ENCODE peak calls at places on chromosome 16, in seven cellular contexts. One of them, this sample, is unnamed.

GRCh38 chr16:85444879-85445778 is 168.0 kb upstream of the GSE1 start:
- DNase-seq in posterior vena cava: no peak
- DNase-seq in cardiac fibroblast: no peak
- DNase-seq in C1 segment of cervical spinal cord: no peak
- DNase-seq in NCI-H1105: peak; percentile 87
- DNase-seq in ascending aorta: no peak
- DNase-seq in stimulated activated CD4-positive, alpha-beta T cell treated with anti-CD3 and anti-CD28 coated beads, TNF-alpha, amount 100 ng/mL, for 48 hours: no peak
- DNase-seq in this sample: peak; percentile 92

GRCh38 chr16:66924527-66925321 is 611 bp downstream of the RRAD start:
- DNase-seq in NCI-H1105: no peak
- DNase-seq in posterior vena cava: no peak
- DNase-seq in stimulated activated CD4-positive, alpha-beta T cell treated with anti-CD3 and anti-CD28 coated beads, TNF-alpha, amount 100 ng/mL, for 48 hours: peak; percentile 36
- DNase-seq in ascending aorta: no peak
- DNase-seq in C1 segment of cervical spinal cord: no peak
- DNase-seq in cardiac fibroblast: no peak
- DNase-seq in this sample: no peak

GRCh38 chr16:82156761-82157654 is 13.0 kb downstream of the MPHOSPH6 start:
- DNase-seq in C1 segment of cervical spinal cord: no peak
- DNase-seq in ascending aorta: no peak
- DNase-seq in posterior vena cava: no peak
- DNase-seq in cardiac fibroblast: peak; percentile 33
- DNase-seq in NCI-H1105: no peak
- DNase-seq in stimulated activated CD4-positive, alpha-beta T cell treated with anti-CD3 and anti-CD28 coated beads, TNF-alpha, amount 100 ng/mL, for 48 hours: no peak
- DNase-seq in this sample: no peak

GRCh38 chr16:85152414-85153030 is 40.2 kb upstream of the CIBAR2 start:
- DNase-seq in cardiac fibroblast: no peak
- DNase-seq in ascending aorta: no peak
- DNase-seq in stimulated activated CD4-positive, alpha-beta T cell treated with anti-CD3 and anti-CD28 coated beads, TNF-alpha, amount 100 ng/mL, for 48 hours: no peak
- DNase-seq in NCI-H1105: no peak
- DNase-seq in C1 segment of cervical spinal cord: no peak
- DNase-seq in posterior vena cava: no peak
- DNase-seq in this sample: peak; percentile 20

GRCh38 chr16:54334208-54334607 is 47.6 kb upstream of the IRX3 start:
- DNase-seq in posterior vena cava: no peak
- DNase-seq in C1 segment of cervical spinal cord: no peak
- DNase-seq in stimulated activated CD4-positive, alpha-beta T cell treated with anti-CD3 and anti-CD28 coated beads, TNF-alpha, amount 100 ng/mL, for 48 hours: no peak
- DNase-seq in ascending aorta: no peak
- DNase-seq in NCI-H1105: no peak
- DNase-seq in cardiac fibroblast: peak; percentile 5
- DNase-seq in this sample: no peak

GRCh38 chr16:67399749-67400704 is 6.7 kb upstream of the TPPP3 start:
- DNase-seq in cardiac fibroblast: no peak
- DNase-seq in stimulated activated CD4-positive, alpha-beta T cell treated with anti-CD3 and anti-CD28 coated beads, TNF-alpha, amount 100 ng/mL, for 48 hours: no peak
- DNase-seq in NCI-H1105: no peak
- DNase-seq in posterior vena cava: peak; percentile 53
- DNase-seq in ascending aorta: no peak
- DNase-seq in C1 segment of cervical spinal cord: no peak
- DNase-seq in this sample: no peak

GRCh38 chr16:2365895-2366294 is 25.4 kb upstream of the ABCA3 start:
- DNase-seq in NCI-H1105: no peak
- DNase-seq in posterior vena cava: no peak
- DNase-seq in C1 segment of cervical spinal cord: no peak
- DNase-seq in ascending aorta: no peak
- DNase-seq in cardiac fibroblast: peak; percentile 83
- DNase-seq in stimulated activated CD4-positive, alpha-beta T cell treated with anti-CD3 and anti-CD28 coated beads, TNF-alpha, amount 100 ng/mL, for 48 hours: no peak
- DNase-seq in this sample: no peak

GRCh38 chr16:69820926-69821541 is 58.9 kb downstream of the WWP2 start:
- DNase-seq in C1 segment of cervical spinal cord: no peak
- DNase-seq in posterior vena cava: no peak
- DNase-seq in ascending aorta: peak; percentile 74
- DNase-seq in cardiac fibroblast: no peak
- DNase-seq in NCI-H1105: no peak
- DNase-seq in stimulated activated CD4-positive, alpha-beta T cell treated with anti-CD3 and anti-CD28 coated beads, TNF-alpha, amount 100 ng/mL, for 48 hours: no peak
- DNase-seq in this sample: no peak

GRCh38 chr16:65519402-65519801 is 397.5 kb upstream of the CDH11 start:
- DNase-seq in cardiac fibroblast: no peak
- DNase-seq in ascending aorta: no peak
- DNase-seq in C1 segment of cervical spinal cord: no peak
- DNase-seq in posterior vena cava: no peak
- DNase-seq in stimulated activated CD4-positive, alpha-beta T cell treated with anti-CD3 and anti-CD28 coated beads, TNF-alpha, amount 100 ng/mL, for 48 hours: no peak
- DNase-seq in NCI-H1105: no peak
- DNase-seq in this sample: no peak

GRCh38 chr16:74029122-74029805 is 267.4 kb upstream of the PSMD7 start:
- DNase-seq in NCI-H1105: no peak
- DNase-seq in posterior vena cava: no peak
- DNase-seq in cardiac fibroblast: no peak
- DNase-seq in ascending aorta: no peak
- DNase-seq in stimulated activated CD4-positive, alpha-beta T cell treated with anti-CD3 and anti-CD28 coated beads, TNF-alpha, amount 100 ng/mL, for 48 hours: no peak
- DNase-seq in C1 segment of cervical spinal cord: no peak
- DNase-seq in this sample: no peak

GRCh38 chr16:86396918-86397317 is 113.4 kb upstream of the FOXF1 start:
- DNase-seq in stimulated activated CD4-positive, alpha-beta T cell treated with anti-CD3 and anti-CD28 coated beads, TNF-alpha, amount 100 ng/mL, for 48 hours: no peak
- DNase-seq in posterior vena cava: no peak
- DNase-seq in cardiac fibroblast: peak; percentile 69
- DNase-seq in C1 segment of cervical spinal cord: no peak
- DNase-seq in ascending aorta: no peak
- DNase-seq in NCI-H1105: no peak
- DNase-seq in this sample: no peak

GRCh38 chr16:66728117-66728787 is 23.2 kb downstream of the DYNC1LI2 start:
- DNase-seq in ascending aorta: no peak
- DNase-seq in cardiac fibroblast: peak; percentile 77
- DNase-seq in NCI-H1105: peak; percentile 56
- DNase-seq in C1 segment of cervical spinal cord: no peak
- DNase-seq in stimulated activated CD4-positive, alpha-beta T cell treated with anti-CD3 and anti-CD28 coated beads, TNF-alpha, amount 100 ng/mL, for 48 hours: no peak
- DNase-seq in posterior vena cava: no peak
- DNase-seq in this sample: peak; percentile 43

GRCh38 chr16:54446639-54447038 is 160.1 kb upstream of the IRX3 start:
- DNase-seq in NCI-H1105: no peak
- DNase-seq in C1 segment of cervical spinal cord: no peak
- DNase-seq in ascending aorta: peak; percentile 71
- DNase-seq in cardiac fibroblast: peak; percentile 94
- DNase-seq in stimulated activated CD4-positive, alpha-beta T cell treated with anti-CD3 and anti-CD28 coated beads, TNF-alpha, amount 100 ng/mL, for 48 hours: no peak
- DNase-seq in posterior vena cava: peak; percentile 91
- DNase-seq in this sample: no peak

GRCh38 chr16:82660966-82661365 is 34.2 kb downstream of the CDH13 start:
- DNase-seq in stimulated activated CD4-positive, alpha-beta T cell treated with anti-CD3 and anti-CD28 coated beads, TNF-alpha, amount 100 ng/mL, for 48 hours: no peak
- DNase-seq in NCI-H1105: no peak
- DNase-seq in C1 segment of cervical spinal cord: no peak
- DNase-seq in posterior vena cava: no peak
- DNase-seq in cardiac fibroblast: no peak
- DNase-seq in ascending aorta: no peak
- DNase-seq in this sample: no peak

GRCh38 chr16:50302472-50303005 is 36.2 kb downstream of the ADCY7 start:
- DNase-seq in stimulated activated CD4-positive, alpha-beta T cell treated with anti-CD3 and anti-CD28 coated beads, TNF-alpha, amount 100 ng/mL, for 48 hours: no peak
- DNase-seq in cardiac fibroblast: no peak
- DNase-seq in posterior vena cava: peak; percentile 75
- DNase-seq in C1 segment of cervical spinal cord: no peak
- DNase-seq in NCI-H1105: no peak
- DNase-seq in ascending aorta: peak; percentile 52
- DNase-seq in this sample: no peak

GRCh38 chr16:6016530-6017184 is 919.1 kb upstream of the EEF2KMT start:
- DNase-seq in stimulated activated CD4-positive, alpha-beta T cell treated with anti-CD3 and anti-CD28 coated beads, TNF-alpha, amount 100 ng/mL, for 48 hours: no peak
- DNase-seq in cardiac fibroblast: peak; percentile 20
- DNase-seq in NCI-H1105: no peak
- DNase-seq in posterior vena cava: no peak
- DNase-seq in C1 segment of cervical spinal cord: no peak
- DNase-seq in ascending aorta: no peak
- DNase-seq in this sample: no peak

GRCh38 chr16:660459-661183 is 7.3 kb upstream of the RHOT2 start:
- DNase-seq in stimulated activated CD4-positive, alpha-beta T cell treated with anti-CD3 and anti-CD28 coated beads, TNF-alpha, amount 100 ng/mL, for 48 hours: no peak
- DNase-seq in cardiac fibroblast: peak; percentile 76
- DNase-seq in ascending aorta: peak; percentile 91
- DNase-seq in posterior vena cava: peak; percentile 97
- DNase-seq in NCI-H1105: no peak
- DNase-seq in C1 segment of cervical spinal cord: no peak
- DNase-seq in this sample: no peak

GRCh38 chr16:19137201-19137601 is 23.4 kb downstream of the ITPRIPL2 start:
- DNase-seq in stimulated activated CD4-positive, alpha-beta T cell treated with anti-CD3 and anti-CD28 coated beads, TNF-alpha, amount 100 ng/mL, for 48 hours: no peak
- DNase-seq in ascending aorta: no peak
- DNase-seq in NCI-H1105: no peak
- DNase-seq in posterior vena cava: no peak
- DNase-seq in C1 segment of cervical spinal cord: no peak
- DNase-seq in cardiac fibroblast: no peak
- DNase-seq in this sample: no peak

GRCh38 chr16:88760424-88761142 is 24.4 kb downstream of the PIEZO1 start:
- DNase-seq in NCI-H1105: no peak
- DNase-seq in ascending aorta: no peak
- DNase-seq in C1 segment of cervical spinal cord: no peak
- DNase-seq in cardiac fibroblast: no peak
- DNase-seq in stimulated activated CD4-positive, alpha-beta T cell treated with anti-CD3 and anti-CD28 coated beads, TNF-alpha, amount 100 ng/mL, for 48 hours: no peak
- DNase-seq in posterior vena cava: no peak
- DNase-seq in this sample: no peak

GRCh38 chr16:67021321-67021720 is 7.6 kb upstream of the CBFB start:
- DNase-seq in posterior vena cava: no peak
- DNase-seq in NCI-H1105: no peak
- DNase-seq in stimulated activated CD4-positive, alpha-beta T cell treated with anti-CD3 and anti-CD28 coated beads, TNF-alpha, amount 100 ng/mL, for 48 hours: no peak
- DNase-seq in C1 segment of cervical spinal cord: no peak
- DNase-seq in cardiac fibroblast: no peak
- DNase-seq in ascending aorta: peak; percentile 22
- DNase-seq in this sample: no peak

GRCh38 chr16:14545346-14545884 is 84.6 kb downstream of the PARN start:
- DNase-seq in stimulated activated CD4-positive, alpha-beta T cell treated with anti-CD3 and anti-CD28 coated beads, TNF-alpha, amount 100 ng/mL, for 48 hours: no peak
- DNase-seq in posterior vena cava: no peak
- DNase-seq in ascending aorta: no peak
- DNase-seq in NCI-H1105: no peak
- DNase-seq in cardiac fibroblast: peak; percentile 21
- DNase-seq in C1 segment of cervical spinal cord: no peak
- DNase-seq in this sample: no peak

GRCh38 chr16:46607529-46607928 is 13.7 kb downstream of the SHCBP1 start:
- DNase-seq in posterior vena cava: no peak
- DNase-seq in C1 segment of cervical spinal cord: no peak
- DNase-seq in NCI-H1105: peak; percentile 29
- DNase-seq in cardiac fibroblast: peak; percentile 81
- DNase-seq in ascending aorta: no peak
- DNase-seq in stimulated activated CD4-positive, alpha-beta T cell treated with anti-CD3 and anti-CD28 coated beads, TNF-alpha, amount 100 ng/mL, for 48 hours: no peak
- DNase-seq in this sample: no peak

GRCh38 chr16:65000654-65001053 is 121.2 kb downstream of the CDH11 start:
- DNase-seq in NCI-H1105: no peak
- DNase-seq in stimulated activated CD4-positive, alpha-beta T cell treated with anti-CD3 and anti-CD28 coated beads, TNF-alpha, amount 100 ng/mL, for 48 hours: no peak
- DNase-seq in C1 segment of cervical spinal cord: no peak
- DNase-seq in posterior vena cava: no peak
- DNase-seq in ascending aorta: no peak
- DNase-seq in cardiac fibroblast: no peak
- DNase-seq in this sample: no peak

GRCh38 chr16:59392911-59393310 is 658.8 kb upstream of the GOT2 start:
- DNase-seq in C1 segment of cervical spinal cord: no peak
- DNase-seq in NCI-H1105: no peak
- DNase-seq in stimulated activated CD4-positive, alpha-beta T cell treated with anti-CD3 and anti-CD28 coated beads, TNF-alpha, amount 100 ng/mL, for 48 hours: no peak
- DNase-seq in cardiac fibroblast: no peak
- DNase-seq in ascending aorta: no peak
- DNase-seq in posterior vena cava: no peak
- DNase-seq in this sample: no peak

GRCh38 chr16:83887564-83887963 is 11.4 kb upstream of the MLYCD start:
- DNase-seq in stimulated activated CD4-positive, alpha-beta T cell treated with anti-CD3 and anti-CD28 coated beads, TNF-alpha, amount 100 ng/mL, for 48 hours: no peak
- DNase-seq in C1 segment of cervical spinal cord: no peak
- DNase-seq in ascending aorta: no peak
- DNase-seq in posterior vena cava: no peak
- DNase-seq in NCI-H1105: no peak
- DNase-seq in cardiac fibroblast: no peak
- DNase-seq in this sample: no peak

GRCh38 chr16:88316941-88317618 is 65.7 kb upstream of the ZNF469 start:
- DNase-seq in stimulated activated CD4-positive, alpha-beta T cell treated with anti-CD3 and anti-CD28 coated beads, TNF-alpha, amount 100 ng/mL, for 48 hours: no peak
- DNase-seq in posterior vena cava: no peak
- DNase-seq in NCI-H1105: no peak
- DNase-seq in ascending aorta: no peak
- DNase-seq in C1 segment of cervical spinal cord: no peak
- DNase-seq in cardiac fibroblast: no peak
- DNase-seq in this sample: no peak

GRCh38 chr16:4071686-4072561 is 44.3 kb downstream of the ADCY9 start:
- DNase-seq in NCI-H1105: no peak
- DNase-seq in stimulated activated CD4-positive, alpha-beta T cell treated with anti-CD3 and anti-CD28 coated beads, TNF-alpha, amount 100 ng/mL, for 48 hours: no peak
- DNase-seq in cardiac fibroblast: no peak
- DNase-seq in C1 segment of cervical spinal cord: no peak
- DNase-seq in posterior vena cava: no peak
- DNase-seq in ascending aorta: no peak
- DNase-seq in this sample: no peak

GRCh38 chr16:4936991-4937781 is at the start of gene PPL:
- DNase-seq in stimulated activated CD4-positive, alpha-beta T cell treated with anti-CD3 and anti-CD28 coated beads, TNF-alpha, amount 100 ng/mL, for 48 hours: no peak
- DNase-seq in posterior vena cava: no peak
- DNase-seq in NCI-H1105: peak; percentile 51
- DNase-seq in ascending aorta: no peak
- DNase-seq in C1 segment of cervical spinal cord: no peak
- DNase-seq in cardiac fibroblast: no peak
- DNase-seq in this sample: no peak

GRCh38 chr16:47519996-47520679 is 59.0 kb downstream of the PHKB start:
- DNase-seq in NCI-H1105: no peak
- DNase-seq in cardiac fibroblast: no peak
- DNase-seq in C1 segment of cervical spinal cord: no peak
- DNase-seq in stimulated activated CD4-positive, alpha-beta T cell treated with anti-CD3 and anti-CD28 coated beads, TNF-alpha, amount 100 ng/mL, for 48 hours: no peak
- DNase-seq in posterior vena cava: no peak
- DNase-seq in ascending aorta: no peak
- DNase-seq in this sample: no peak

This sample was measured in NCI-H446 treated with DMSO at 0.1 percent for 48 hours.